ENCODE peak calls at places on chromosomes 13 and 19, in four cellular contexts. J is IMR-90, Z is colonic mucosa, N is AG09319. H is an unnamed sample.

GRCh38 chr13:50215389-50215788 is 200.1 kb downstream of the KCNRG start:
- DNase-seq in J (no peak), Z (no peak), N (no peak), H (no peak)

GRCh38 chr19:13116282-13117175 is at the start of gene TRMT1:
- DNase-seq in J (peak; percentile 91), Z (peak; percentile 97), N (peak; percentile 73), H (peak; percentile 68)

GRCh38 chr13:43388282-43389034 is 365.1 kb downstream of the DNAJC15 start:
- DNase-seq in J (no peak), Z (no peak), N (no peak), H (no peak)

GRCh38 chr19:58387338-58388174 is 487 bp downstream of the RPS5 start:
- DNase-seq in J (no peak), Z (no peak), N (no peak), H (no peak)

GRCh38 chr13:109336730-109337129 is 449.7 kb downstream of the IRS2 start:
- DNase-seq in J (peak; percentile 85), Z (no peak), N (peak; percentile 16), H (peak; percentile 80)

GRCh38 chr13:51797664-51798488 is 6.1 kb downstream of the DHRS12 start:
- DNase-seq in J (peak; percentile 69), Z (peak; percentile 42), N (no peak), H (no peak)

GRCh38 chr13:28204690-28205443 is 66.5 kb downstream of the PAN3 start:
- DNase-seq in J (no peak), Z (no peak), N (no peak), H (no peak)

GRCh38 chr19:35845215-35846037 is 6.9 kb downstream of the NPHS1 start:
- DNase-seq in J (no peak), Z (peak; percentile 69), N (no peak), H (no peak)

GRCh38 chr13:114225610-114226009 is 9.1 kb upstream of the CDC16 start:
- DNase-seq in J (no peak), Z (no peak), N (no peak), H (no peak)

GRCh38 chr19:14809272-14810057 is 25.5 kb downstream of the OR7A5 start:
- DNase-seq in J (no peak), Z (no peak), N (no peak), H (no peak)

GRCh38 chr13:109150691-109151090 is 521.3 kb downstream of the MYO16 start:
- DNase-seq in J (no peak), Z (no peak), N (no peak), H (no peak)

GRCh38 chr13:79336971-79337370 is 69.1 kb downstream of the RBM26 start:
- DNase-seq in J (no peak), Z (no peak), N (no peak), H (no peak)

GRCh38 chr19:41411682-41412265 is 14.2 kb downstream of the BCKDHA start:
- DNase-seq in J (no peak), Z (no peak), N (no peak), H (peak; percentile 39)

GRCh38 chr19:38452430-38453366 is 19.2 kb downstream of the RYR1 start:
- DNase-seq in J (no peak), Z (peak; percentile 26), N (no peak), H (no peak)

GRCh38 chr13:52968074-52968700 is 60.4 kb upstream of the OLFM4 start:
- DNase-seq in J (peak; percentile 60), Z (peak; percentile 82), N (peak; percentile 12), H (peak; percentile 10)

GRCh38 chr13:36001561-36001960 is 129.6 kb downstream of the DCLK1 start:
- DNase-seq in J (no peak), Z (no peak), N (no peak), H (no peak)

GRCh38 chr13:31063734-31064133 is 98.0 kb downstream of the HSPH1 start:
- DNase-seq in J (no peak), Z (no peak), N (no peak), H (no peak)

GRCh38 chr13:19672990-19673389 is 39.5 kb downstream of the MPHOSPH8 start:
- DNase-seq in J (no peak), Z (no peak), N (no peak), H (no peak)
- TF ChIP-seq CTCF in J (no peak), Z (no peak), N (no peak), H (no peak)

GRCh38 chr19:45161715-45162463 is 1.1 kb upstream of the NKPD1 start:
- DNase-seq in J (peak; percentile 28), Z (no peak), N (no peak), H (no peak)
- TF ChIP-seq CTCF in J (peak; percentile 64), Z (no peak), N (peak; percentile 74), H (peak; percentile 88)

GRCh38 chr13:80362488-80362887 is 21.6 kb upstream of the SPRY2 start:
- DNase-seq in J (no peak), Z (peak; percentile 37), N (no peak), H (no peak)

GRCh38 chr13:80360298-80360827 is 19.4 kb upstream of the SPRY2 start:
- DNase-seq in J (no peak), Z (no peak), N (no peak), H (no peak)

GRCh38 chr13:80361298-80361697 is 20.4 kb upstream of the SPRY2 start:
- DNase-seq in J (no peak), Z (no peak), N (no peak), H (no peak)

GRCh38 chr13:80363890-80364503 is 23.1 kb upstream of the SPRY2 start:
- DNase-seq in J (peak; percentile 49), Z (no peak), N (no peak), H (no peak)

DNA sequence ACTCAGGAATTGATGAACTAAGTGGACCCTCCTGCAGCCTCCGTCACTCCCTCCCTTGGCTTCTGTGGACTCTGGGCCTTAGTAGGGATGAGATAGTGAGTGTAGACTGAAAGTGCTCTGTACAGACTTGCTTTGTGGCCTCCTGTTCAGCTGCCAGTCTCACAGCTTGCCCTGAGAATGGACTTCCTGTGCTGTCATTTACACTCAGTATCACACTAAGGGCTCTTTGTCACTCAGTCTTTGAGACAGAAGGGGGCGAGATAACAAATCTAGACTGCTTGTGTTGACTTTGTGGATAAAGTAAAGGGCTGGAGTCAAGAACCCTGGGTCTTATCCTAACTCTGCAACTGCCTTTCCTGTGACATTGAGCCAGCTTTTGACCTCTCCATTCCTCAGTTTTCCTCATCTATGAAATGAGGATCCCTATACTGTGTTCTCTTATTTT is 21.0 kb upstream of the SPRY2 start:
- DNase-seq in J (no peak), Z (peak; percentile 30), N (no peak), H (no peak)
- TF ChIP-seq CTCF in J (no peak), Z (no peak), N (no peak), H (no peak)

GRCh38 chr19:1917926-1918325 is 12.7 kb downstream of the ADAT3 start:
- DNase-seq in J (no peak), Z (no peak), N (no peak), H (no peak)
- TF ChIP-seq CTCF in J (no peak), Z (no peak), N (no peak), H (no peak)

DNA sequence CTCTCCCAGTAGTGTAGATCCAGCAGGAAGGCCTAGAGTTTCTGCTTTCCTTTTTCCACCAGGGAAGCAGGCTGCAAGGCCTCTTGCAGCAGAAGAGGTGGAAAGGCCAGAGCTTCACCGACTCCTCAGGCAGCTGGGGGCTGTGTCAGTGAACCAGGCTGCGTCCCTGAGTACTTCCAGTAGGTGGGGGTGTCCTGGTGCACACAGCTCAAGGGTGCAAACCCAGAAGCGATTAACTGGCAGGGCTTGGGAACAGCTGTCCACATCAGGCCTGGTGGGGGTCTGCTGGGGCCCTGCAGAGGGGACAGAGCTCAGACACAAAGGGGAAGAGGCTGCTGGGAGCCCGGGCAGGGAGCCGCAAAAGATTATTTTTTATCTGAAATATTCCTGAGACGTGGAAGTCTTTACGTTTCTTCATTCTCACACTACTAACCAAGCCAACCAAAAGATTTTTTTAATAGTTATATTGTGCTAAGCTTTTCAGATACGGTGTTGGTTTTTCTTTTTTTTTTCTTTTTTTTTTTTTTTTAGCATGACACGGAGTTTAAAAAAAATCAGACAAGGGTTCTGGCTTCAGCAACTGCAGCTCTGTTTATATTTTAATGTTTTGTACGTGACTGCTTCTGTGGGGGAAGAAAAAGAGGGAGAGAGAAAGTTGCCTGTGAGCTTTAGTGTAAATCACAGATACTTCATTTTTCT is 11.0 kb downstream of the TSHZ3 start:
- DNase-seq in J (peak; percentile 85), Z (no peak), N (no peak), H (no peak)
- TF ChIP-seq CTCF in J (peak; percentile 69), Z (peak; percentile 33), N (peak; percentile 66), H (peak; percentile 86)

GRCh38 chr13:47862841-47863240 is 138.2 kb downstream of the SUCLA2 start:
- DNase-seq in J (no peak), Z (no peak), N (no peak), H (no peak)

GRCh38 chr13:47853236-47853635 is 147.8 kb downstream of the SUCLA2 start:
- DNase-seq in J (no peak), Z (no peak), N (no peak), H (no peak)

GRCh38 chr13:47858042-47858677 is 142.9 kb downstream of the SUCLA2 start:
- DNase-seq in J (no peak), Z (no peak), N (no peak), H (no peak)

GRCh38 chr13:47858678-47859050 is 142.4 kb downstream of the SUCLA2 start:
- DNase-seq in J (peak; percentile 64), Z (no peak), N (no peak), H (peak; percentile 74)

DNA sequence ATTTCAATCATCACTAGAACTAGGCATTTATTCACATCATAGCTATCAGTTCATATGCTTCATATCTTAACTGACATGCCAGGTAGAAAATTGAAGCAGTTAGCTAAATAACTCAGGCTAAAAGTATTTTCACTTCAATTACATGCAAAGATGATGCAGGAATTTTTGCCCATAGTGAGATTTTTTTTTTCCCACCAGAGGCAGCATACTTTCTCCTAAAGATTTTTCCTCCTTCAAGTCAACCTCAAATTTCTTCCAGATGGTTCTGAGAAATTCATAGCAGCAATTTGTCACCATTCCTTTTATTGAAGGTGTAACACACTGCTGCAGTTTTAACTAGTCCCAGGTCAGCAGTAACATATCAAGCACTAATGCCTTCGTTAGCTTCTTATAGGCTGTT is 141.9 kb downstream of the SUCLA2 start:
- DNase-seq in J (no peak), Z (no peak), N (no peak), H (no peak)
- TF ChIP-seq CTCF in J (no peak), Z (no peak), N (no peak), H (no peak)